ENCODE peak calls at places on chromosome 16, in eight cellular contexts. G is AG10803; P is CD4-positive, alpha-beta T cell; O is tibial nerve; L is Caco-2; J is suprapubic skin; S is A549; C is esophagus squamous epithelium. T is an unnamed sample.

GRCh38 chr16:54931757-54932660 is 1.3 kb downstream of the IRX5 start:
- DNase-seq in S (no peak), P (no peak), G (no peak), O (no peak), C (no peak), J (no peak), L (peak; percentile 39), T (no peak)

GRCh38 chr16:27240948-27241531 is 27.5 kb downstream of the NSMCE1 start:
- DNase-seq in P (no peak), J (peak; percentile 55), O (no peak), C (no peak), L (no peak), S (no peak), G (peak; percentile 83), T (no peak)

GRCh38 chr16:79772028-79772427 is 171.5 kb upstream of the MAF start:
- DNase-seq in S (no peak), G (no peak), O (no peak), J (no peak), P (no peak), C (no peak), L (no peak), T (no peak)

GRCh38 chr16:70747703-70748631 is 53.0 kb downstream of the VAC14 start:
- DNase-seq in L (no peak), C (no peak), G (no peak), O (no peak), J (no peak), P (no peak), S (no peak), T (peak; percentile 69)

GRCh38 chr16:75494696-75495601 is at the start of gene CHST6:
- DNase-seq in J (no peak), L (peak; percentile 71), O (no peak), C (no peak), G (no peak), P (no peak), S (no peak), T (peak; percentile 76)

GRCh38 chr16:75193265-75193650 is 13.7 kb downstream of the CTRB2 start:
- DNase-seq in C (no peak), J (no peak), S (no peak), O (no peak), G (no peak), L (no peak), P (no peak), T (no peak)

GRCh38 chr16:88349153-88349902 is 33.4 kb upstream of the ZNF469 start:
- DNase-seq in G (no peak), L (no peak), S (no peak), O (no peak), C (no peak), J (no peak), P (no peak), T (no peak)

GRCh38 chr16:56932588-56933265 is 785 bp downstream of the HERPUD1 start:
- DNase-seq in O (peak; percentile 72), G (peak; percentile 75), L (peak; percentile 80), P (peak; percentile 5), C (no peak), S (peak; percentile 66), J (peak; percentile 90), T (peak; percentile 72)

GRCh38 chr16:1432388-1433262 is 1.7 kb downstream of the PERCC1 start:
- DNase-seq in G (no peak), J (no peak), S (no peak), O (no peak), L (no peak), C (no peak), P (no peak), T (no peak)

GRCh38 chr16:47715442-47716054 is 254.4 kb downstream of the PHKB start:
- DNase-seq in O (no peak), P (no peak), J (no peak), C (no peak), L (no peak), G (no peak), S (no peak), T (no peak)

DNA sequence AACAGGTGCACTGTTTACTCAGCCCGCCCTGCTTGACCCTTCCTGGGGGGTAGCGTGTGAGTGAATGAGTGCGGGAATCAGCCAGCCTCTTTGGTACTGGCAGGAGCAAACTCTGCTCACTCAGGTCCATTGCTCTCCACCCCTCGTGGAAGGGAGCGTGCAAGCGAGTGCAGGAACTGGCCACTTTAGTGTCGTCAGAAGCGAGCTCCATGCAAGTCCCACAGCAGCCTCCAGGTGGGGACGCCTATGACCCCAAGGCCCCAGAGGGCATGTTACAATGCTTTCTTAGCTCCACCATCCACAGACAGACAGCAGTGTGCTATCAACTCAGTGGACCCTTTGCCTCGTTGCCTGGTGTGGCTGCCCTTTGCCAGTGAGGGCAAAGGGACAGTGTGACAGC is 1025.1 kb upstream of the CDH8 start:
- DNase-seq in S (no peak), P (no peak), C (no peak), J (no peak), O (no peak), G (no peak), L (peak; percentile 25), T (no peak)
- TF ChIP-seq CTCF in S (no peak), P (no peak), C (no peak), J (no peak), O (no peak), G (no peak), L (peak; percentile 12), T (no peak)

GRCh38 chr16:22784690-22785214 is 29.2 kb upstream of the HS3ST2 start:
- DNase-seq in L (no peak), S (no peak), P (no peak), G (no peak), J (no peak), C (no peak), O (no peak), T (no peak)
- TF ChIP-seq CTCF in L (no peak), S (no peak), P (no peak), G (no peak), J (no peak), C (no peak), O (no peak), T (no peak)

GRCh38 chr16:30185141-30185682 is 1.8 kb downstream of the CORO1A start:
- DNase-seq in G (no peak), C (no peak), J (no peak), P (peak; percentile 25), O (no peak), S (no peak), L (no peak), T (no peak)

GRCh38 chr16:30183961-30184429 is 593 bp downstream of the CORO1A start:
- DNase-seq in G (no peak), S (no peak), J (no peak), O (no peak), P (peak; percentile 70), C (no peak), L (no peak), T (no peak)

GRCh38 chr16:30185683-30186421 is 2.5 kb downstream of the CORO1A start:
- DNase-seq in P (peak; percentile 76), O (no peak), L (no peak), G (no peak), J (no peak), S (no peak), C (no peak), T (no peak)

GRCh38 chr16:30183236-30183960 is at the start of gene CORO1A:
- DNase-seq in C (no peak), S (peak; percentile 67), J (peak; percentile 93), L (peak; percentile 78), P (peak; percentile 70), O (peak; percentile 77), G (peak; percentile 64), T (peak; percentile 85)

GRCh38 chr16:30184430-30185140 is 1.2 kb downstream of the CORO1A start:
- DNase-seq in S (no peak), C (no peak), P (peak; percentile 29), J (peak; percentile 83), L (no peak), G (no peak), O (no peak), T (no peak)
- TF ChIP-seq CTCF in S (no peak), C (no peak), P (no peak), J (no peak), L (no peak), G (no peak), O (no peak), T (no peak)

GRCh38 chr16:13435873-13436474 is 484.0 kb upstream of the ERCC4 start:
- DNase-seq in P (no peak), G (no peak), C (no peak), O (no peak), S (no peak), J (no peak), L (no peak), T (no peak)
- TF ChIP-seq CTCF in P (no peak), G (no peak), C (no peak), O (no peak), S (no peak), J (no peak), L (no peak), T (no peak)

GRCh38 chr16:11497851-11498289 is 88.8 kb downstream of the LITAF start:
- DNase-seq in S (no peak), C (no peak), O (no peak), J (peak; percentile 69), L (no peak), P (no peak), G (peak; percentile 4), T (peak; percentile 54)

GRCh38 chr16:11499295-11500089 is 87.2 kb downstream of the LITAF start:
- DNase-seq in S (peak; percentile 43), O (no peak), J (no peak), G (no peak), L (no peak), C (no peak), P (no peak), T (peak; percentile 46)

GRCh38 chr16:11495066-11495407 is 91.7 kb downstream of the LITAF start:
- DNase-seq in O (no peak), S (no peak), G (no peak), J (no peak), L (no peak), C (no peak), P (no peak), T (no peak)

GRCh38 chr16:11498683-11499082 is 88.0 kb downstream of the LITAF start:
- DNase-seq in C (no peak), P (no peak), J (no peak), S (no peak), L (no peak), O (no peak), G (no peak), T (no peak)

DNA sequence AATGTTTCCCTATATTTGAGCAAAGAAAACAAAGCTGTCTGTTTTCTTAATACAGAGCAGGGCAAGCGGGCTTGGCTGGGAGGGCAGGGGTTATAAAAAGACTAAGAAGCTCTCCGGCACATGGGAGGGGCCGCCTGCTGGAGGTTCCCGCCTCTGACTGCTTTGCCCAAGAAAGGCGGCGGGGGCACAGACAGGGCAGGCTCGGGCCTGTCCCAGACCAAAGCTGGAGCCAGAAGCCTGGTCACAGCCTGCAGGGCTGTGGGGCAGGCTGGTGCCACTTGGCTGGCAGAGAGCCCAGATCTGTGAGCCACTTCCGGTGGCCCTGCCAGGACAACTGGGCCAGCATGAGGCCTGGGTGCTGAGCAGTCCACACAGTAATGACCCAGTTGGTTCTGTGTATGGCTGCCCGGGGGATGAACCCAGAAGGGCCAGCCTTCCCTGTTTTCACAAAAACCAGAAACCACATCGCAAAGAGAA is 89.4 kb downstream of the LITAF start:
- DNase-seq in G (peak; percentile 76), L (peak; percentile 27), C (no peak), P (no peak), S (peak; percentile 88), J (peak; percentile 89), O (peak; percentile 79), T (peak; percentile 96)
- TF ChIP-seq CTCF in G (no peak), L (no peak), C (peak; percentile 35), P (no peak), S (no peak), J (peak; percentile 5), O (peak; percentile 54), T (no peak)

T was measured in Calu3.